ENCODE peak calls at places on chromosome 16, in eight cellular contexts. C is DND-41, A is heart left ventricle, D is GM12878, X is upper lobe of right lung, O is WERI-Rb-1, Z is brain microvascular endothelial cell, U is tibial nerve. V is an unnamed sample. For H3K36me3, the result is how much of the 10 kb centered on the place peaks cover.

GRCh38 chr16:53982631-53983042 is 278.7 kb downstream of the FTO start:
- DNase-seq in Z (no peak), U (no peak), D (no peak), A (no peak), X (no peak), O (no peak), C (no peak), V (peak)

GRCh38 chr16:424623-425081 is 797 bp upstream of the RAB11FIP3 start:
- DNase-seq in D (no peak), A (peak), U (no peak), C (no peak), X (no peak), Z (no peak), O (no peak), V (no peak)

GRCh38 chr16:55499281-55499680 is 9.6 kb upstream of the LPCAT2 start:
- DNase-seq in Z (no peak), C (no peak), D (no peak), O (no peak), U (no peak), X (no peak), A (no peak), V (no peak)

GRCh38 chr16:20910781-20911321 is 10.3 kb downstream of the LYRM1 start:
- DNase-seq in C (no peak), U (no peak), X (no peak), O (no peak), A (no peak), Z (peak), D (no peak), V (peak)

GRCh38 chr16:1614226-1615102 is 2.3 kb downstream of the CRAMP1 start:
- DNase-seq in O (peak), A (no peak), C (peak), X (no peak), D (no peak), U (no peak), Z (no peak), V (no peak)

GRCh38 chr16:49597796-49598195 is 224.2 kb downstream of the C16orf78 start:
- DNase-seq in C (no peak), X (no peak), D (no peak), U (no peak), A (no peak), O (no peak), Z (no peak), V (no peak)

GRCh38 chr16:65180986-65181710 is 59.3 kb upstream of the CDH11 start:
- DNase-seq in D (no peak), O (no peak), U (no peak), C (no peak), Z (no peak), A (no peak), X (no peak), V (no peak)

GRCh38 chr16:65113441-65113840 is 8.4 kb downstream of the CDH11 start:
- DNase-seq in A (no peak), Z (no peak), C (no peak), O (no peak), X (no peak), D (no peak), U (no peak), V (no peak)

GRCh38 chr16:88070989-88071625 is 119.9 kb downstream of the BANP start:
- DNase-seq in C (no peak), O (no peak), U (no peak), A (no peak), D (no peak), X (no peak), Z (no peak), V (no peak)

DNA sequence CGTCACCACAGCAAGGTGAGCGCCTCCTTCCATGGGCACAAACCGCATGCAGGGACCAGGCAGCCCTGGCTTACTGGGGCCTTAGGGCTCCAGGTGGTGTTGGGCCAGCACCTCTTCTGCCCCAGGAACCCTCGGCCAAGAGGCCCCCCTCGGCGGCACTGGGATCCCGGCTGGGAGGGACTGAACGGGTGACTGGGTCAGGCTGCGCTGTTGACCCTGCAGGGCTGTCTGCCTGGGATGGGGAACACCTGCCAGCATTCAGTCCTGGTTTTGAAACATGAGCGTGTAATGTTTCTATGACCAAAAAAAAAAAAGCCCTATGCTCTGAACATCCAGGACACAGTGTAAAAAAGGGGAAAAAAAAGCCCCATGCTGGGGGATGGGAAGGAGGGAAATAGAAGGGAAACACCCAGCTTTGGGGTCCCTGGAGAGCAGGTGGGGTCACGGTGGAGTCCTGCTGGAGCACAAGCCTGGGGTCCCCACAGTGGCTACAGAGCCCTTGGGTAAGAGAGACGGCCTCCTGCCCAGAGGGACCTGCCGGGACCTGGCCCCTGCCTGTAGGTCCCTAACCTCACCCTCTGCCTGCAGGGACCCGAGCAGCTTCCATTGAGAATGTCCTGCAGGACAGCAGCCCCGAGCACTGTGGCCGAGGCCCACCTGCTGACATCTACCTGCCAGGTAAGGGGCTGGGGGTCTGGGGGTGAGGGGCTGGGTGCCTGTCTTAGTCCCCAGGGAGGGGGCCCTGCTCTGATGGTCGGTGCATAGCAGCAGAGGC is 9.9 kb upstream of the NUDT16L1 start:
- DNase-seq in O (no peak), D (no peak), C (no peak), X (no peak), A (no peak), Z (no peak), U (no peak), V (no peak)
- TF ChIP-seq CTCF in O (no peak), D (no peak), C (no peak), X (no peak), A (no peak), Z (no peak), U (no peak), V (no peak)

GRCh38 chr16:28835864-28836760 is 10.0 kb downstream of the TUFM start:
- DNase-seq in Z (no peak), D (no peak), X (no peak), O (no peak), C (no peak), U (no peak), A (no peak), V (no peak)
- H3K36me3 ChIP-seq in Z (half or more), D (under half), X (half or more), O (half or more), C (half or more), U (under half), A (half or more), V (under half)

GRCh38 chr16:67934306-67935095 is 2.1 kb downstream of the PSMB10 start:
- DNase-seq in D (no peak), U (no peak), C (no peak), O (no peak), A (no peak), Z (no peak), X (no peak), V (no peak)
- H3K4me3 ChIP-seq in D (peak), U (peak), C (no peak), O (peak), A (peak), Z (peak), X (peak), V (no peak)

GRCh38 chr16:56673916-56674315 is 4.3 kb downstream of the MT1H start:
- DNase-seq in D (no peak), C (no peak), X (no peak), O (peak), Z (no peak), U (no peak), A (no peak), V (peak)
- TF ChIP-seq CTCF in D (peak), C (peak), X (peak), O (peak), Z (peak), U (peak), A (peak), V (peak)

GRCh38 chr16:4689091-4689671 is 4.2 kb upstream of the NUDT16L1 start:
- DNase-seq in X (peak), U (no peak), O (no peak), Z (no peak), D (no peak), C (no peak), A (peak), V (no peak)
- H3K36me3 ChIP-seq in X (under half), U (under half), O (under half), Z (under half), D (under half), C (under half), A (under half), V (under half)

DNA sequence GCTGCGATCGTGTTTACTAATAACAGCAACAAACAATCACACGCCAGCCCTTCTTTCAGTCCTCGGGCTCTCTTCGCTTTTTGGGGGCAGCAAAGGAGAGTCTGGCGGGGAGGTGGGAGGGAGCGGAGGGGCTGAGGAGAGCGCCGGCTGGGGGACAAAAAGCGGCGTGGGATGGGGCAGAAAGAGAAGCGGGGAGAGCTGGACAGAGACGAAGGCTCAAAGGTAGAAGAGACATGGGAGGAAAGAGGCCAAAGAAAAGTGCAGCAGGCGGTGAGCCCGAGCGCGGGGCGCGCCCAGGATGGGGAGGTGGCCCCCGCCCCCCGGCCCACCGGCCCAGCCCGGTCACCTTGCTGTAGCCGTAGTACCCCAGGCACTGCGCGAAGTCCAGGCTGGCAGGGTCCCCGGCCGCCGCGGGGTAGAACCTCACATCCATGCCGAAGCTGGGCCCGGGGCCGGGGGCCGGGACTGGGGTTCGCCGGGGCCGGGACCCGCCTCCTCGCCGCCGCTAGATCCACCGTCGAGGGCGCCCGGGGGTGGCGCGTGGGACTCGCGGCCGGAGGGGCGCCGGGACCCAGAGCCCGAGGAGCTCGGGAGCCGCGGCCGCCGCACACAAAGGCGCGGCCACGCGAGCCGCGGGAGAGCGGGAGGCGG is 527 bp downstream of the TOX3 start:
- DNase-seq in U (no peak), C (no peak), O (peak), Z (no peak), X (no peak), D (no peak), A (no peak), V (no peak)
- H3K4me3 ChIP-seq in U (no peak), C (no peak), O (peak), Z (no peak), X (peak), D (no peak), A (peak), V (peak)

GRCh38 chr16:71461686-71462648 is at the start of gene ZNF23:
- DNase-seq in C (peak), O (peak), A (peak), D (peak), Z (peak), X (peak), U (peak), V (peak)
- TF ChIP-seq CTCF in C (peak), O (no peak), A (peak), D (peak), Z (peak), X (no peak), U (no peak), V (no peak)

GRCh38 chr16:17015702-17016101 is 455.1 kb downstream of the XYLT1 start:
- DNase-seq in A (no peak), O (no peak), C (no peak), U (no peak), X (no peak), D (no peak), Z (no peak), V (no peak)

GRCh38 chr16:17017442-17017841 is 453.3 kb downstream of the XYLT1 start:
- DNase-seq in X (no peak), U (no peak), C (no peak), O (no peak), D (no peak), Z (no peak), A (no peak), V (no peak)

GRCh38 chr16:17023606-17024005 is 447.2 kb downstream of the XYLT1 start:
- DNase-seq in O (no peak), C (no peak), Z (no peak), X (no peak), D (no peak), A (no peak), U (no peak), V (no peak)

GRCh38 chr16:17018715-17019014 is 452.1 kb downstream of the XYLT1 start:
- DNase-seq in D (no peak), X (no peak), C (no peak), Z (no peak), A (no peak), U (no peak), O (no peak), V (no peak)

GRCh38 chr16:17019366-17019765 is 451.4 kb downstream of the XYLT1 start:
- DNase-seq in C (no peak), X (no peak), U (no peak), A (no peak), O (no peak), D (no peak), Z (no peak), V (no peak)
- H3K36me3 ChIP-seq in C (under half), X (under half), U (under half), A (under half), O (under half), D (under half), Z (under half), V (under half)

DNA sequence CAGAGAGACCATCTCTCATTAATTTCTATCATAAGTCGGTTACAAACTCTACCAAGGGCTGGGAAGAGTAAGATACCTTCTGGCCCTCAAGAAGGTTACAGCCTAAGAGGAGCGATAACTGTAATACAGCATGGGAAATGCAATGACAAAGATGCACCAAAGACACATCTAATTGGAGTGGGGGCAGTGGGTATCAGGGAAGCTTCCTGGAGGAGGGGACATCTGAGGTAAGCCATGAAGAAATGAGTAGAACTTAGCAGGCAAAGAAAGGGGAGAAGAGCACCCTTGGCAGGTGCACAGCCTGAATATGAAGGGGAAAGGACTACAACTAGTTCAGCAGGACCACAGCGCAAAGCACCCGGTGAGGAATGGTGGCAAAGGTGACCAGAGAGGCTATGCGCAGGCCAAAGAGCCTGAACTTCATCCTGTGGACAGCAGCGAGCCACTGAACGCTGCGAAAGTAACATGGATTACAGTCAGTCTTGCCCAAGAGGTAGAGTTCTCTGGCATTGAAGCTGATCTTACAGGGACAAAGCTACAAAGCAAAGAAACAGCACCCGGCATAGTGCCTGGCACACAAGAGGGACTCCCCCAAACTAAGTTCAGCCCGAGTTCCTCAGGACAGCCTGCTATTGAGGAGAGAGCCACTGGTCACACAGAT is 2.8 kb downstream of the TBC1D10B start:
- DNase-seq in O (no peak), A (no peak), Z (no peak), D (no peak), U (no peak), X (no peak), C (no peak), V (no peak)
- H3K4me3 ChIP-seq in O (no peak), A (peak), Z (peak), D (peak), U (peak), X (peak), C (no peak), V (peak)

V was measured in bronchial epithelial cell.